ENCODE peak calls at places on chromosomes 13 and 19, in eight cellular contexts. X is tibial nerve, H is fibroblast of lung, R is H1, K is bronchial epithelial cell, C is gastrocnemius medialis, V is Panc1, I is heart left ventricle. Y is an unnamed sample.

GRCh38 chr19:32469796-32470195 is 64.2 kb downstream of the DPY19L3 start:
- DNase-seq in X (no peak), H (no peak), R (no peak), K (no peak), C (no peak), V (no peak), I (no peak), Y (no peak)

GRCh38 chr13:51814825-51815650 is 11.1 kb upstream of the DHRS12 start:
- DNase-seq in X (peak), H (peak), R (peak), K (peak), C (peak), V (no peak), I (peak), Y (peak)

GRCh38 chr19:46489445-46490272 is 6.0 kb downstream of the PNMA8B start:
- DNase-seq in X (peak), H (peak), R (peak), K (no peak), C (no peak), V (no peak), I (peak), Y (no peak)

GRCh38 chr13:98524391-98524790 is 52.5 kb downstream of the STK24 start:
- DNase-seq in X (no peak), H (no peak), R (no peak), K (no peak), C (no peak), V (no peak), I (no peak), Y (peak)

GRCh38 chr13:83515267-83515666 is 367.0 kb downstream of the SLITRK1 start:
- DNase-seq in X (no peak), H (peak), R (no peak), K (peak), C (no peak), V (no peak), I (no peak), Y (peak)

GRCh38 chr13:51646041-51646670 is 61.9 kb downstream of the WDFY2 start:
- DNase-seq in X (no peak), H (no peak), R (peak), K (no peak), C (no peak), V (no peak), I (no peak), Y (no peak)

GRCh38 chr19:10809693-10810285 is 26.2 kb downstream of the TMED1 start:
- DNase-seq in X (no peak), H (no peak), R (no peak), K (no peak), C (no peak), V (no peak), I (no peak), Y (no peak)

GRCh38 chr13:48266967-48267639 is 34.1 kb downstream of the ITM2B start:
- DNase-seq in X (no peak), H (no peak), R (no peak), K (no peak), C (no peak), V (no peak), I (no peak), Y (no peak)

GRCh38 chr13:42076309-42076713 is 27.9 kb downstream of the DGKH start:
- DNase-seq in X (no peak), H (peak), R (no peak), K (no peak), C (no peak), V (no peak), I (no peak), Y (no peak)

GRCh38 chr13:109422163-109422562 is 364.2 kb downstream of the IRS2 start:
- DNase-seq in X (no peak), H (no peak), R (no peak), K (no peak), C (no peak), V (no peak), I (no peak), Y (no peak)

GRCh38 chr19:11064831-11065303 is 24.4 kb upstream of the LDLR start:
- DNase-seq in X (no peak), H (peak), R (no peak), K (no peak), C (peak), V (no peak), I (no peak), Y (no peak)

GRCh38 chr13:76620036-76620435 is 266.2 kb downstream of the KCTD12 start:
- DNase-seq in X (no peak), H (no peak), R (no peak), K (peak), C (no peak), V (no peak), I (no peak), Y (no peak)

GRCh38 chr13:50950808-50951207 is 41.2 kb downstream of the RNASEH2B start:
- DNase-seq in X (no peak), H (peak), R (no peak), K (no peak), C (no peak), V (no peak), I (no peak), Y (no peak)

GRCh38 chr19:40804783-40805242 is 5.8 kb downstream of the EGLN2 start:
- DNase-seq in X (no peak), H (no peak), R (no peak), K (no peak), C (no peak), V (no peak), I (no peak), Y (no peak)

GRCh38 chr19:10417598-10418280 is 2.6 kb upstream of the PDE4A start:
- DNase-seq in X (no peak), H (no peak), R (peak), K (no peak), C (no peak), V (no peak), I (no peak), Y (no peak)

GRCh38 chr19:33412617-33413425 is 39.3 kb downstream of the CEBPG start:
- DNase-seq in X (no peak), H (no peak), R (no peak), K (no peak), C (no peak), V (no peak), I (no peak), Y (no peak)

GRCh38 chr19:46571495-46571894 is 29.6 kb upstream of the CALM3 start:
- DNase-seq in X (no peak), H (no peak), R (peak), K (peak), C (no peak), V (no peak), I (no peak), Y (no peak)

GRCh38 chr19:57664269-57665127 is 4.2 kb upstream of the ZSCAN4 start:
- DNase-seq in X (no peak), H (peak), R (peak), K (no peak), C (peak), V (no peak), I (peak), Y (peak)

GRCh38 chr13:32824671-32825070 is 191.6 kb upstream of the KL start:
- DNase-seq in X (no peak), H (peak), R (no peak), K (peak), C (no peak), V (peak), I (no peak), Y (peak)

GRCh38 chr13:47256618-47257017 is 359.8 kb upstream of the HTR2A start:
- DNase-seq in X (no peak), H (peak), R (no peak), K (peak), C (no peak), V (no peak), I (no peak), Y (no peak)

GRCh38 chr19:18274776-18275356 is 614 bp upstream of the IQCN start:
- DNase-seq in X (peak), H (peak), R (no peak), K (peak), C (peak), V (no peak), I (peak), Y (peak)
- TF ChIP-seq CTCF in X (peak), H (no peak), R (no peak), K (no peak), C (peak), V (no peak), I (no peak), Y (no peak)

GRCh38 chr19:13008926-13009787 is 13.9 kb downstream of the NFIX start:
- DNase-seq in X (no peak), H (no peak), R (no peak), K (peak), C (no peak), V (no peak), I (no peak), Y (no peak)

GRCh38 chr19:13005253-13005652 is 10.0 kb downstream of the NFIX start:
- DNase-seq in X (no peak), H (no peak), R (no peak), K (no peak), C (no peak), V (no peak), I (no peak), Y (no peak)

GRCh38 chr19:13006431-13007281 is 11.4 kb downstream of the NFIX start:
- DNase-seq in X (no peak), H (no peak), R (no peak), K (no peak), C (peak), V (no peak), I (no peak), Y (no peak)

GRCh38 chr19:13005861-13006370 is 10.6 kb downstream of the NFIX start:
- DNase-seq in X (no peak), H (no peak), R (no peak), K (no peak), C (peak), V (no peak), I (no peak), Y (no peak)

GRCh38 chr19:13007292-13008045 is 12.2 kb downstream of the NFIX start:
- DNase-seq in X (no peak), H (peak), R (no peak), K (peak), C (peak), V (no peak), I (no peak), Y (no peak)
- TF ChIP-seq CTCF in X (no peak), H (no peak), R (peak), K (peak), C (no peak), V (no peak), I (no peak), Y (peak)

GRCh38 chr19:8243146-8243545 is 34.0 kb downstream of the CERS4 start:
- DNase-seq in X (no peak), H (no peak), R (no peak), K (no peak), C (no peak), V (no peak), I (no peak), Y (no peak)

GRCh38 chr19:8248348-8249328 is 39.5 kb downstream of the CERS4 start:
- DNase-seq in X (no peak), H (no peak), R (no peak), K (no peak), C (no peak), V (no peak), I (no peak), Y (no peak)

GRCh38 chr19:8242212-8242821 is 33.1 kb downstream of the CERS4 start:
- DNase-seq in X (no peak), H (no peak), R (no peak), K (no peak), C (no peak), V (no peak), I (no peak), Y (no peak)

GRCh38 chr19:8244442-8244841 is 35.3 kb downstream of the CERS4 start:
- DNase-seq in X (no peak), H (no peak), R (no peak), K (no peak), C (no peak), V (no peak), I (no peak), Y (no peak)

DNA sequence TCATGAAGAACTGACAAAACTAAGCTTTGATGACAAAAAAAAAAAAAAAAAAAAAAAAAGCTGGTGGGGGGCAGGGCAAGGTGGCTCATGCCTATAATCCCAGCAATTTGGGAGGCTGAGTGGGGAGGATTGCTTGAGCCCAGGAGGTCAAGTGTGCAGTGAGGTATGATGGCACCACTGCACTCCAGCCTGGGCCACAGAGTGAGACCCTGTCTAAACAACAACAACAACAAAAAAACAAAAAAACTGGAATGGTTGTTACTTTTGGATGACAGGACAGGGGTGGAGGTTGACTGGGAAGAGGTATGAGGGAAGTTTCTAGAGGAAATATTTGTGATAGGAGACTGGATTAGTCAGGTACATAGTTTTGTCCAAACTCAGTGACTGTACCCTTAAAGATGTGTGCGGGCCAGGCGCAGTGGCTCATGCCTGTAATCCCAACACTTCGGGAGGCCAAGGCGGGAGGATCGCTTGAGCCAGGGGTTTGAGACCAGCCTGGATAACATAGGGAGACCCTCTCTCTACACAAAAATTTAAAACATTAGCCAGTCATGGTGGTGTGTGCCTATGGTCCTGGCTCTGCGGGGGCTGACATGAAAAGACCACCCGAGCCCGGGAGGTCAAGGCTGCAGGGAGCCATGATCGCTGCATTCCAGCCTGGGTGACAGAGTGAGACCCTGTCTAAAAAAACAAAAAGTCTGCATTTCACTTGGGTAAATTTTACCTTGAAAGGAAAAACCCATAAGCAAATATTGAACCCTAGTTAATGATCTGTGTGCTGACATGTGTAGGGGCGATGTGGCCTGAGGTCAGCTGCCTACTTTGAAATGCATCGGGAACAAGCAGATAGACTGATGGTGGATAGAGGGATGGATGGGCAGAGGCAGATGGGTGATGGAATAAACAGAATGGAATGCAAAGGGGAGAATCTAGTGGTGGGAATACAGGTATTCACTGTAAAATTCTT is 37.0 kb downstream of the CERS4 start:
- DNase-seq in X (no peak), H (no peak), R (no peak), K (no peak), C (no peak), V (no peak), I (no peak), Y (no peak)
- TF ChIP-seq CTCF in X (no peak), H (no peak), R (no peak), K (no peak), C (no peak), V (no peak), I (no peak), Y (no peak)

DNA sequence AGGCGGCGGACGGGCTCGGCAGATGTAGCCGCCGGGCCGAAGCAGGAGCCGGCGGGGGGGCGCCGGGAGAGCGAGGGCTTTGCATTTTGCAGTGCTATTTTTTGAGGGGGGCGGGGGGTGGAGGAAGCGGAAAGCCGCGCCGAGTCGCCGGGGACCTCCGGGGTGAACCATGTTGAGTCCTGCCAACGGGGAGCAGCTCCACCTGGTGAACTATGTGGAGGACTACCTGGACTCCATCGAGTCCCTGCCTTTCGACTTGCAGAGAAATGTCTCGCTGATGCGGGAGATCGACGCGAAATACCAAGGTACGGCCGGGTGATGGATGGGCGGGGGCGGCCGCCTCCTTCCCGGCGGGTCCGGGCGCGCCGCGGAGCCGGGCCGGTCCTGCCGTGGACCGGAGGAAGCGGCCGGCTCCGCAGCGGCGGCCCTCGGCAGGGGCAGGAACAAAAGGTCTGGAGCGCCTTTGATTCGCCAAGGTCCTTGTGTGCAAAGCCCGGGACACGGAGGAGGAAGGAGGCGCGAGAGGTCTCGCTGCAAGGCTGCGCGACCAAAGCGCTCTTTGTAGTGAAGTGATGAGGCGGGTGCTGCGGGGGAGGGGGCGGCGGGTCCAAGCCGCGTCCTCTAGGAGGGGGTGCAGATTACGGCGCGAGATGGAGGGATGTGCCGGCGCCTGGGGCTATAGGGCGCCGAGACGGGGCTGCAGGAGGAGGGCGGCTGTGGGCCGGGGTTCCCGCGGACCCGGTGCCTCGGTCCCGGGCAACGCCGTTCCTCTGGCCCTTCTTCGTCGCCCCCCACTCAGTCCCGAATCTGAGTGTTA is 689 bp downstream of the ING1 start:
- DNase-seq in X (peak), H (peak), R (peak), K (peak), C (peak), V (no peak), I (peak), Y (no peak)
- TF ChIP-seq CTCF in X (no peak), H (no peak), R (peak), K (peak), C (no peak), V (no peak), I (no peak), Y (peak)

GRCh38 chr13:85741017-85741416 is 58.2 kb downstream of the SLITRK6 start:
- DNase-seq in X (no peak), H (no peak), R (no peak), K (no peak), C (no peak), V (no peak), I (no peak), Y (no peak)
- TF ChIP-seq CTCF in X (no peak), H (no peak), R (no peak), K (no peak), C (no peak), V (no peak), I (no peak), Y (no peak)

DNA sequence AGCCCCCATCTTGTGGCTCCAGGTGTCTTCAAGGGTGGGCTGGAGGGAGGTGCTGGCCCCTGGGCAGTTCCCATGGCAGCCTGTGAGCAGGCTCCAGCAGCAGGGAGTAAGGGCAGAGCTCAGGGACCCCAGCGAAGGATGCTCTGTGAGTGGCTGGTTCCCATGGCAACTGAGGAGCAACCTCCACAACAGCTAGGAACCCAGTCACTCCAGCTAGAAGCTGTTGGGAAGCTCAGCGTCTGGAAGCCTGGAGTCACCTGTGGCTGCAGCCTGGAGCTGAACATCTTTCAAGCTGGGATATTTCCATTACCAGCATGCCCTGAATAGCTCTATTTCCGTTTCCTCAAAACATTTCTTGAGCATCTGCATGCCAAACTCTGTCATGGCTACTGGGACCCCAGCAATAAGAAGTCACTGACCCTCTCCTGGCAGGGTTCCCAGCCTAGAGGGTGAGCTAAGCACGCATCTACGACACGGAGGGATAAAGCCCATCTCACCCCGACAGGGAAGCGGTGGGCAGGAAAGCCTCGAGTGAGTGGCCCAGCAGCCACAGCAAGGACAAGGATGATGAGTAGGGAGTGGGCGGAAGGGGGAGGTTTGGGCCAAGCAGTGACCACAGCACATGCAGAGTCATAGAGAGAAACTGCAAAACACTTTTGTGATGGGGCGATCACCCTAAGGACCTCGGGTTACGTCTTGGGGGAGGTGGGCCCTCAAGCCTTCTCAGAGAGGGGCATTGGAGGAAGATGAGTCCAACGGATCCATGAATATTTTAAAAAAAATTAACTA is 52.6 kb downstream of the ALOX5AP start:
- DNase-seq in X (no peak), H (no peak), R (no peak), K (no peak), C (no peak), V (no peak), I (no peak), Y (no peak)
- TF ChIP-seq CTCF in X (no peak), H (no peak), R (no peak), K (no peak), C (no peak), V (no peak), I (no peak), Y (no peak)

DNA sequence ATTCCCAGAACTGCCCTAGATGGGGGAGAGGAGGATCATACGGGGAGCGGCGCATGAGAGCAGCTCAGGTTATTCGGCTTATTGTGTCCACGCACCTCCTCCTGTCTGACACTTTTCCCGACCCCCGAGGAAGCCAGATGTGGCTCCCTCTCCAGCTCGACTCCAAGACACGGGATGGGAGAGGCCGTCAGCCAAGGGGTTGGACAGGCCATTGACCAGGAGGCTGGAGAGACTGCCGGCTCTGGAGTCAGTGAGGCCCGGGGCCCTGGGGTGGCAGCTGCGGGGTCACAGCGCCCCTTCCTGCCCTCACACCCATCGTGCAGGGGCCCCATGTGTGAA is 2.9 kb downstream of the DMKN start:
- DNase-seq in X (no peak), H (no peak), R (no peak), K (no peak), C (no peak), V (no peak), I (no peak), Y (no peak)
- TF ChIP-seq CTCF in X (no peak), H (no peak), R (no peak), K (no peak), C (no peak), V (no peak), I (peak), Y (no peak)

Y was measured in astrocyte of the cerebellum.